ENCODE peak calls at places on chromosomes 6 and 20, in ten cellular contexts. One of them, this sample, is unnamed.

GRCh38 chr6:148221580-148221979 is 121.1 kb upstream of the SASH1 start:
- DNase-seq in psoas muscle: no peak
- DNase-seq in AG09309: no peak
- DNase-seq in breast epithelium: no peak
- DNase-seq in GM06990: no peak
- DNase-seq in fibroblast of villous mesenchyme: no peak
- DNase-seq in astrocyte of the spinal cord: no peak
- DNase-seq in fibroblast of pulmonary artery: no peak
- DNase-seq in stomach: no peak
- DNase-seq in heart right ventricle: no peak
- DNase-seq in this sample: no peak

GRCh38 chr6:154907293-154907692 is 87.8 kb upstream of the TIAM2 start:
- DNase-seq in astrocyte of the spinal cord: no peak
- DNase-seq in fibroblast of pulmonary artery: peak
- DNase-seq in GM06990: no peak
- DNase-seq in fibroblast of villous mesenchyme: no peak
- DNase-seq in breast epithelium: no peak
- DNase-seq in stomach: no peak
- DNase-seq in psoas muscle: no peak
- DNase-seq in AG09309: no peak
- DNase-seq in heart right ventricle: no peak
- DNase-seq in this sample: no peak

GRCh38 chr6:2743280-2744205 is 7.2 kb downstream of the MYLK4 start:
- DNase-seq in fibroblast of pulmonary artery: no peak
- DNase-seq in breast epithelium: no peak
- DNase-seq in GM06990: no peak
- DNase-seq in AG09309: no peak
- DNase-seq in psoas muscle: no peak
- DNase-seq in heart right ventricle: no peak
- DNase-seq in astrocyte of the spinal cord: no peak
- DNase-seq in stomach: no peak
- DNase-seq in fibroblast of villous mesenchyme: no peak
- DNase-seq in this sample: no peak

GRCh38 chr6:52328721-52329120 is 33.2 kb upstream of the PAQR8 start:
- DNase-seq in psoas muscle: no peak
- DNase-seq in heart right ventricle: no peak
- DNase-seq in fibroblast of villous mesenchyme: no peak
- DNase-seq in astrocyte of the spinal cord: no peak
- DNase-seq in fibroblast of pulmonary artery: no peak
- DNase-seq in breast epithelium: no peak
- DNase-seq in AG09309: no peak
- DNase-seq in GM06990: no peak
- DNase-seq in stomach: no peak
- DNase-seq in this sample: no peak

GRCh38 chr6:122491915-122492537 is 20.4 kb upstream of the SERINC1 start:
- DNase-seq in astrocyte of the spinal cord: peak
- DNase-seq in fibroblast of villous mesenchyme: peak
- DNase-seq in AG09309: peak
- DNase-seq in GM06990: no peak
- DNase-seq in fibroblast of pulmonary artery: peak
- DNase-seq in stomach: peak
- DNase-seq in breast epithelium: peak
- DNase-seq in heart right ventricle: peak
- DNase-seq in psoas muscle: peak
- DNase-seq in this sample: peak

GRCh38 chr20:47380481-47380880 is 24.0 kb upstream of the ZMYND8 start:
- DNase-seq in breast epithelium: no peak
- DNase-seq in heart right ventricle: no peak
- DNase-seq in astrocyte of the spinal cord: no peak
- DNase-seq in stomach: no peak
- DNase-seq in fibroblast of pulmonary artery: peak
- DNase-seq in fibroblast of villous mesenchyme: no peak
- DNase-seq in psoas muscle: no peak
- DNase-seq in AG09309: no peak
- DNase-seq in GM06990: no peak
- DNase-seq in this sample: no peak

GRCh38 chr6:13331516-13332348 is 3.4 kb upstream of the TBC1D7 start:
- DNase-seq in fibroblast of villous mesenchyme: peak
- DNase-seq in fibroblast of pulmonary artery: peak
- DNase-seq in astrocyte of the spinal cord: peak
- DNase-seq in breast epithelium: no peak
- DNase-seq in heart right ventricle: no peak
- DNase-seq in psoas muscle: no peak
- DNase-seq in stomach: no peak
- DNase-seq in AG09309: no peak
- DNase-seq in GM06990: peak
- DNase-seq in this sample: no peak

GRCh38 chr20:48051810-48052491 is 266.7 kb upstream of the SULF2 start:
- DNase-seq in stomach: no peak
- DNase-seq in GM06990: no peak
- DNase-seq in breast epithelium: no peak
- DNase-seq in fibroblast of villous mesenchyme: peak
- DNase-seq in AG09309: peak
- DNase-seq in fibroblast of pulmonary artery: peak
- DNase-seq in heart right ventricle: no peak
- DNase-seq in psoas muscle: no peak
- DNase-seq in astrocyte of the spinal cord: peak
- DNase-seq in this sample: no peak

GRCh38 chr6:24431045-24431451 is 28.3 kb downstream of the MRS2 start:
- DNase-seq in GM06990: no peak
- DNase-seq in fibroblast of pulmonary artery: peak
- DNase-seq in fibroblast of villous mesenchyme: peak
- DNase-seq in astrocyte of the spinal cord: peak
- DNase-seq in breast epithelium: no peak
- DNase-seq in AG09309: peak
- DNase-seq in stomach: no peak
- DNase-seq in heart right ventricle: peak
- DNase-seq in psoas muscle: no peak
- DNase-seq in this sample: no peak

GRCh38 chr6:139679516-139680179 is 305.2 kb upstream of the CITED2 start:
- DNase-seq in GM06990: no peak
- DNase-seq in fibroblast of pulmonary artery: peak
- DNase-seq in astrocyte of the spinal cord: peak
- DNase-seq in AG09309: no peak
- DNase-seq in breast epithelium: no peak
- DNase-seq in heart right ventricle: no peak
- DNase-seq in psoas muscle: no peak
- DNase-seq in stomach: no peak
- DNase-seq in fibroblast of villous mesenchyme: peak
- DNase-seq in this sample: no peak

GRCh38 chr20:47764154-47764734 is 21.0 kb downstream of the SULF2 start:
- DNase-seq in fibroblast of pulmonary artery: no peak
- DNase-seq in astrocyte of the spinal cord: no peak
- DNase-seq in psoas muscle: no peak
- DNase-seq in fibroblast of villous mesenchyme: no peak
- DNase-seq in breast epithelium: no peak
- DNase-seq in GM06990: no peak
- DNase-seq in heart right ventricle: no peak
- DNase-seq in AG09309: no peak
- DNase-seq in stomach: no peak
- DNase-seq in this sample: no peak

GRCh38 chr6:26097268-26097875 is 10.1 kb downstream of the HFE start:
- DNase-seq in fibroblast of villous mesenchyme: peak
- DNase-seq in heart right ventricle: peak
- DNase-seq in stomach: peak
- DNase-seq in fibroblast of pulmonary artery: peak
- DNase-seq in AG09309: no peak
- DNase-seq in psoas muscle: no peak
- DNase-seq in GM06990: peak
- DNase-seq in astrocyte of the spinal cord: peak
- DNase-seq in breast epithelium: peak
- DNase-seq in this sample: peak

GRCh38 chr6:150705392-150705791 is 105.7 kb downstream of the PLEKHG1 start:
- DNase-seq in heart right ventricle: no peak
- DNase-seq in stomach: no peak
- DNase-seq in AG09309: no peak
- DNase-seq in psoas muscle: no peak
- DNase-seq in fibroblast of villous mesenchyme: no peak
- DNase-seq in fibroblast of pulmonary artery: no peak
- DNase-seq in breast epithelium: no peak
- DNase-seq in GM06990: no peak
- DNase-seq in astrocyte of the spinal cord: no peak
- DNase-seq in this sample: no peak

GRCh38 chr6:23269436-23269835 is 700.1 kb downstream of the HDGFL1 start:
- DNase-seq in psoas muscle: no peak
- DNase-seq in breast epithelium: no peak
- DNase-seq in AG09309: peak
- DNase-seq in fibroblast of pulmonary artery: peak
- DNase-seq in astrocyte of the spinal cord: no peak
- DNase-seq in fibroblast of villous mesenchyme: peak
- DNase-seq in stomach: no peak
- DNase-seq in GM06990: no peak
- DNase-seq in heart right ventricle: no peak
- DNase-seq in this sample: no peak

GRCh38 chr20:24899153-24899552 is 49.9 kb upstream of the CST7 start:
- DNase-seq in astrocyte of the spinal cord: no peak
- DNase-seq in fibroblast of villous mesenchyme: no peak
- DNase-seq in GM06990: no peak
- DNase-seq in breast epithelium: no peak
- DNase-seq in psoas muscle: no peak
- DNase-seq in AG09309: no peak
- DNase-seq in heart right ventricle: no peak
- DNase-seq in stomach: no peak
- DNase-seq in fibroblast of pulmonary artery: no peak
- DNase-seq in this sample: no peak

GRCh38 chr20:58109918-58110635 is 118.4 kb downstream of the ANKRD60 start:
- DNase-seq in astrocyte of the spinal cord: no peak
- DNase-seq in stomach: no peak
- DNase-seq in GM06990: no peak
- DNase-seq in psoas muscle: no peak
- DNase-seq in heart right ventricle: no peak
- DNase-seq in fibroblast of pulmonary artery: no peak
- DNase-seq in fibroblast of villous mesenchyme: peak
- DNase-seq in breast epithelium: no peak
- DNase-seq in AG09309: no peak
- DNase-seq in this sample: no peak

GRCh38 chr20:41072099-41072798 is 43.6 kb downstream of the TOP1 start:
- DNase-seq in fibroblast of villous mesenchyme: peak
- DNase-seq in astrocyte of the spinal cord: peak
- DNase-seq in heart right ventricle: peak
- DNase-seq in fibroblast of pulmonary artery: peak
- DNase-seq in stomach: no peak
- DNase-seq in AG09309: peak
- DNase-seq in GM06990: no peak
- DNase-seq in psoas muscle: no peak
- DNase-seq in breast epithelium: peak
- DNase-seq in this sample: no peak

GRCh38 chr20:53493201-53493908 is 100.3 kb downstream of the ZNF217 start:
- DNase-seq in astrocyte of the spinal cord: no peak
- DNase-seq in heart right ventricle: no peak
- DNase-seq in fibroblast of pulmonary artery: no peak
- DNase-seq in fibroblast of villous mesenchyme: peak
- DNase-seq in GM06990: no peak
- DNase-seq in breast epithelium: no peak
- DNase-seq in stomach: no peak
- DNase-seq in psoas muscle: no peak
- DNase-seq in AG09309: no peak
- DNase-seq in this sample: no peak
- TF ChIP-seq CTCF in astrocyte of the spinal cord: no peak
- TF ChIP-seq CTCF in heart right ventricle: no peak
- TF ChIP-seq CTCF in fibroblast of pulmonary artery: no peak
- TF ChIP-seq CTCF in fibroblast of villous mesenchyme: peak
- TF ChIP-seq CTCF in GM06990: no peak
- TF ChIP-seq CTCF in breast epithelium: no peak
- TF ChIP-seq CTCF in stomach: no peak
- TF ChIP-seq CTCF in psoas muscle: peak
- TF ChIP-seq CTCF in AG09309: no peak
- TF ChIP-seq CTCF in this sample: no peak

GRCh38 chr20:59940129-59940955 is at the start of the genes FAM217B and PPP1R3D:
- DNase-seq in fibroblast of villous mesenchyme: peak
- DNase-seq in heart right ventricle: peak
- DNase-seq in breast epithelium: peak
- DNase-seq in GM06990: peak
- DNase-seq in psoas muscle: peak
- DNase-seq in stomach: peak
- DNase-seq in fibroblast of pulmonary artery: peak
- DNase-seq in AG09309: peak
- DNase-seq in astrocyte of the spinal cord: peak
- DNase-seq in this sample: peak
- TF ChIP-seq CTCF in fibroblast of villous mesenchyme: no peak
- TF ChIP-seq CTCF in heart right ventricle: no peak
- TF ChIP-seq CTCF in breast epithelium: no peak
- TF ChIP-seq CTCF in GM06990: no peak
- TF ChIP-seq CTCF in psoas muscle: peak
- TF ChIP-seq CTCF in stomach: no peak
- TF ChIP-seq CTCF in fibroblast of pulmonary artery: no peak
- TF ChIP-seq CTCF in AG09309: no peak
- TF ChIP-seq CTCF in astrocyte of the spinal cord: peak
- TF ChIP-seq CTCF in this sample: no peak

GRCh38 chr6:41896280-41896679 is 1.1 kb upstream of the USP49 start:
- DNase-seq in stomach: no peak
- DNase-seq in GM06990: no peak
- DNase-seq in astrocyte of the spinal cord: no peak
- DNase-seq in heart right ventricle: no peak
- DNase-seq in breast epithelium: no peak
- DNase-seq in psoas muscle: no peak
- DNase-seq in fibroblast of villous mesenchyme: no peak
- DNase-seq in fibroblast of pulmonary artery: no peak
- DNase-seq in AG09309: no peak
- DNase-seq in this sample: no peak

GRCh38 chr6:41901882-41902519 is 6.8 kb upstream of the USP49 start:
- DNase-seq in heart right ventricle: peak
- DNase-seq in AG09309: no peak
- DNase-seq in astrocyte of the spinal cord: no peak
- DNase-seq in breast epithelium: no peak
- DNase-seq in psoas muscle: no peak
- DNase-seq in stomach: no peak
- DNase-seq in GM06990: no peak
- DNase-seq in fibroblast of villous mesenchyme: peak
- DNase-seq in fibroblast of pulmonary artery: peak
- DNase-seq in this sample: peak
- TF ChIP-seq CTCF in heart right ventricle: no peak
- TF ChIP-seq CTCF in AG09309: peak
- TF ChIP-seq CTCF in astrocyte of the spinal cord: peak
- TF ChIP-seq CTCF in breast epithelium: no peak
- TF ChIP-seq CTCF in psoas muscle: peak
- TF ChIP-seq CTCF in stomach: no peak
- TF ChIP-seq CTCF in GM06990: peak
- TF ChIP-seq CTCF in fibroblast of villous mesenchyme: peak
- TF ChIP-seq CTCF in fibroblast of pulmonary artery: peak
- TF ChIP-seq CTCF in this sample: no peak

DNA sequence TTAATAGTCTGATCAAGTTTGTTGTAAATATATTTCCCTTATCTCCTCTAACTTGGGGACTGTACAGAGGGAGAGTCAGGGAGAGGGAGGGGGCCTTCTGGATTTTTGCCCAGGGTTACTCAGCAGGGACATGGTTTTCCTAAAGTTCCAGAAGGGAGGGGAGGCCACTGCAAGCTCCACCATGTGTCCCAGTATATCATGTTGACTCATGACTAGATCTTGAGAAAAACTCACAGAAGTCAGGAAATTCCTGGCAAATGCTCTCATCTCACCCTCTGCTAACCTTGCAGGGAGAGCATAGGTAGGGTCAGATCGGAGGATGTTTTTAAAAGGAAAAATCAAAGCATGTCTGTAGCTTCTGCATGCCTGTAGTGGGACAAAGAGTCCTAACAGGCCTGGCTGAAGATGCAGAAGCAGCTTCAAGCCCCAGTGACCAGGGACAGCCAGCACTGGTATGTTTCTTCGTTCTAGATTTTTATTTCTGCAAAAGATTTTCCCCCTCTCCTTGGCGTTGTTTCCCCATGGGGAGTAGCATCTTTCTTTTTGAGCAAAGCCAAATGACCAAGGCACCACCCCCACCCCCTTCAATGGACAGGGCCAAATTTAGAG is 272.9 kb upstream of the SUPT3H start:
- DNase-seq in stomach: no peak
- DNase-seq in fibroblast of villous mesenchyme: peak
- DNase-seq in heart right ventricle: no peak
- DNase-seq in breast epithelium: no peak
- DNase-seq in astrocyte of the spinal cord: peak
- DNase-seq in GM06990: no peak
- DNase-seq in fibroblast of pulmonary artery: peak
- DNase-seq in psoas muscle: no peak
- DNase-seq in AG09309: no peak
- DNase-seq in this sample: no peak
- TF ChIP-seq CTCF in stomach: no peak
- TF ChIP-seq CTCF in fibroblast of villous mesenchyme: no peak
- TF ChIP-seq CTCF in heart right ventricle: no peak
- TF ChIP-seq CTCF in breast epithelium: no peak
- TF ChIP-seq CTCF in astrocyte of the spinal cord: no peak
- TF ChIP-seq CTCF in GM06990: no peak
- TF ChIP-seq CTCF in fibroblast of pulmonary artery: no peak
- TF ChIP-seq CTCF in psoas muscle: no peak
- TF ChIP-seq CTCF in AG09309: no peak
- TF ChIP-seq CTCF in this sample: no peak